ENCODE peak calls at places on chromosome 11, in eight cellular contexts. E is mammary epithelial cell, H is endothelial cell of umbilical vein, R is neuronal stem cell, F is fibroblast of lung, C is IMR-90, V is HCT116, Z is astrocyte. A is an unnamed sample. For H3K9me3, the result is how much of the 10 kb centered on the place peaks cover.

GRCh38 chr11:124446926-124447325 is 1.4 kb upstream of the OR8B8 start:
- DNase-seq in E (peak), H (no peak), R (no peak), F (no peak), C (peak), V (no peak), Z (peak), A (no peak)

GRCh38 chr11:59135648-59136461 is 6.8 kb upstream of the FAM111A start:
- DNase-seq in E (peak), H (peak), R (peak), F (peak), C (peak), V (peak), Z (peak), A (peak)

GRCh38 chr11:73464347-73464746 is 88.1 kb downstream of the RELT start:
- DNase-seq in E (no peak), H (no peak), R (no peak), F (no peak), C (peak), V (no peak), Z (peak), A (no peak)

GRCh38 chr11:2269601-2270321 is 627 bp downstream of the ASCL2 start:
- DNase-seq in E (peak), H (peak), R (no peak), F (peak), C (peak), V (no peak), Z (peak), A (peak)

GRCh38 chr11:31882951-31883392 is 71.8 kb upstream of the PAX6 start:
- DNase-seq in E (no peak), H (no peak), R (peak), F (no peak), C (no peak), V (no peak), Z (peak), A (no peak)

GRCh38 chr11:98711011-98711410 is 309.7 kb upstream of the CNTN5 start:
- DNase-seq in E (no peak), H (no peak), R (peak), F (no peak), C (no peak), V (no peak), Z (peak), A (no peak)

GRCh38 chr11:59769086-59769485 is 13.9 kb downstream of the STX3 start:
- DNase-seq in E (no peak), H (no peak), R (no peak), F (no peak), C (no peak), V (no peak), Z (no peak), A (no peak)

GRCh38 chr11:75508051-75508561 is 17.6 kb downstream of the GDPD5 start:
- DNase-seq in E (no peak), H (no peak), R (no peak), F (no peak), C (no peak), V (no peak), Z (no peak), A (no peak)

GRCh38 chr11:66266378-66267038 is 1.9 kb upstream of the RAB1B start:
- DNase-seq in E (no peak), H (no peak), R (no peak), F (no peak), C (no peak), V (no peak), Z (no peak), A (peak)

GRCh38 chr11:116870054-116870453 is 32.6 kb upstream of the APOA1 start:
- DNase-seq in E (no peak), H (no peak), R (no peak), F (no peak), C (no peak), V (no peak), Z (no peak), A (no peak)

GRCh38 chr11:2488004-2488403 is 43.2 kb downstream of the KCNQ1 start:
- DNase-seq in E (no peak), H (no peak), R (no peak), F (peak), C (no peak), V (no peak), Z (no peak), A (no peak)

GRCh38 chr11:60866911-60867870 is at the start of gene ZP1:
- DNase-seq in E (no peak), H (no peak), R (no peak), F (no peak), C (no peak), V (no peak), Z (no peak), A (no peak)

GRCh38 chr11:10984742-10985141 is 126.9 kb upstream of the ZBED5 start:
- DNase-seq in E (no peak), H (no peak), R (no peak), F (no peak), C (no peak), V (no peak), Z (no peak), A (no peak)
- H3K9me3 ChIP-seq in E (under half), H (under half), R (under half), F (under half), C (under half), V (under half), Z (under half), A (under half)

GRCh38 chr11:17385492-17385891 is 3.0 kb downstream of the KCNJ11 start:
- DNase-seq in E (no peak), H (no peak), R (no peak), F (no peak), C (no peak), V (no peak), Z (no peak), A (no peak)
- H3K27ac ChIP-seq in E (no peak), H (no peak), R (no peak), F (no peak), C (no peak), V (no peak), Z (no peak), A (no peak)

GRCh38 chr11:110347660-110348059 is 51.2 kb upstream of the RDX start:
- DNase-seq in E (no peak), H (no peak), R (no peak), F (no peak), C (no peak), V (no peak), Z (no peak), A (no peak)

GRCh38 chr11:110345756-110346155 is 49.3 kb upstream of the RDX start:
- DNase-seq in E (peak), H (peak), R (no peak), F (no peak), C (no peak), V (no peak), Z (no peak), A (no peak)

GRCh38 chr11:110355011-110355744 is 58.8 kb upstream of the RDX start:
- DNase-seq in E (no peak), H (peak), R (no peak), F (no peak), C (no peak), V (no peak), Z (no peak), A (no peak)

GRCh38 chr11:110349109-110349996 is 52.9 kb upstream of the RDX start:
- DNase-seq in E (peak), H (no peak), R (no peak), F (no peak), C (no peak), V (no peak), Z (peak), A (no peak)
- H3K9ac ChIP-seq in E (no peak), H (no peak), R (no peak), F (no peak), C (no peak), V (no peak), Z (no peak), A (no peak)

DNA sequence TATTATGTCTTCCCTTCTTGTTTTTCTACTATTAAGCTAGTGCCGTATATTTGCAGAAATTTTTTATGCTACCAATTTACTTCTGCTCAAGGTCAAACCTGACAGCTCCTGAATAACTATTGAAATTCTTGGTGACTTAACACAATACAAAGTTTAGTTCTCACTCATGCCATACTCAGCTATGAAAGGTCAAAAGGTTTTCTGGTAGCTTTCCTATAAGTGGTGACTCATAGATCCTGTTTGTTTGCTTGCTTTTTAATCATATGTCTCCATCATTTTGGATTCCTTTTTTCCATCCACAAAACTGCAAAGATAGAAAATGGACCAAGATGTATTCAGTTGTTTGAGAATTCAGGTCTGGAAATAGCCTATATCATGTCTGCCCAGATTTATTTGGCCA is 855.8 kb upstream of the LRRC4C start:
- DNase-seq in E (peak), H (peak), R (no peak), F (no peak), C (no peak), V (no peak), Z (peak), A (no peak)
- H3K9me3 ChIP-seq in E (under half), H (under half), R (under half), F (under half), C (under half), V (under half), Z (under half), A (under half)

GRCh38 chr11:63889344-63889743 is 27.6 kb downstream of the RCOR2 start:
- DNase-seq in E (peak), H (no peak), R (no peak), F (no peak), C (no peak), V (no peak), Z (no peak), A (no peak)
- H3K27ac ChIP-seq in E (peak), H (no peak), R (no peak), F (no peak), C (no peak), V (no peak), Z (no peak), A (peak)

DNA sequence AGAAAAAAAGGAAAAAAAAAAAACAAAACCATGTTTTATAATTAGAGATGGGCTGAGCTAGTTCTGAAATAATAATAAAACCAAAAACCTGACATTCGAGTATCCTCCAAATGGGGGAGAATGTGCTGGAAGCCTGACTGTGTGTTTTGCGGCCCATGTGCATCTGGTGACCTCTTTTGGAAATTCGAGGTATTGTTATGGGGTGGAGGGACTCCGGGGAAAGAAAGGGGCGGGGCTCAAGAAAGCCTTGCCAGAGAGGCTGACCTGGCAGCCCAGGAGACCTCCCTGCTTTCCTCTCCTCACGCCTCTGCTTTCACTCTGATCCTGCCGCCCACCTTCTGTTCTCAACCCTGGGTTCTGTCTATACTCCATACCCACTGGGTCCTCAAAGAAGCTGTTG is 72.9 kb downstream of the CTTN start:
- DNase-seq in E (no peak), H (peak), R (peak), F (peak), C (no peak), V (peak), Z (no peak), A (no peak)
- H3K9ac ChIP-seq in E (no peak), H (no peak), R (no peak), F (no peak), C (no peak), V (no peak), Z (no peak), A (no peak)

A was measured in kidney.